ENCODE peak calls at places on chromosome 19, in eight cellular contexts. V is brain microvascular endothelial cell, D is right lobe of liver, P is kidney, Y is mammary epithelial cell, E is neuronal stem cell, N is thoracic aorta, S is uterus. Q is an unnamed sample.

GRCh38 chr19:10975374-10976036 is 14.7 kb downstream of the SMARCA4 start:
- DNase-seq in V (peak; percentile 20), D (no peak), P (no peak), Y (no peak), E (no peak), N (no peak), S (peak; percentile 75), Q (peak; percentile 96)

GRCh38 chr19:12815088-12815487 is 8.7 kb downstream of the RNASEH2A start:
- DNase-seq in V (no peak), D (no peak), P (no peak), Y (no peak), E (no peak), N (no peak), S (no peak), Q (peak; percentile 22)

GRCh38 chr19:35753634-35754364 is 3.0 kb downstream of the HSPB6 start:
- DNase-seq in V (no peak), D (no peak), P (peak; percentile 77), Y (no peak), E (no peak), N (no peak), S (no peak), Q (peak; percentile 65)

GRCh38 chr19:20558011-20558410 is 7.6 kb downstream of the ZNF737 start:
- DNase-seq in V (no peak), D (no peak), P (no peak), Y (no peak), E (no peak), N (no peak), S (no peak), Q (no peak)

GRCh38 chr19:42440357-42441046 is 2.2 kb downstream of the CXCL17 start:
- DNase-seq in V (peak; percentile 61), D (peak; percentile 82), P (peak; percentile 85), Y (peak; percentile 38), E (peak; percentile 68), N (no peak), S (peak; percentile 35), Q (peak; percentile 86)

GRCh38 chr19:55238030-55238429 is 9.5 kb upstream of the TMEM86B start:
- DNase-seq in V (no peak), D (no peak), P (no peak), Y (no peak), E (no peak), N (no peak), S (no peak), Q (peak; percentile 69)

GRCh38 chr19:8451885-8452284 is 7.1 kb downstream of the HNRNPM start:
- DNase-seq in V (peak; percentile 30), D (no peak), P (no peak), Y (peak; percentile 88), E (no peak), N (no peak), S (no peak), Q (peak; percentile 85)

GRCh38 chr19:47378246-47378645 is 29.1 kb downstream of the DHX34 start:
- DNase-seq in V (no peak), D (no peak), P (no peak), Y (no peak), E (no peak), N (no peak), S (no peak), Q (peak; percentile 66)

GRCh38 chr19:55353803-55354697 is 469 bp downstream of the COX6B2 start:
- DNase-seq in V (peak; percentile 40), D (peak; percentile 76), P (peak; percentile 91), Y (peak; percentile 60), E (no peak), N (no peak), S (peak; percentile 65), Q (peak; percentile 98)

GRCh38 chr19:51712461-51713081 is 11.2 kb downstream of the HAS1 start:
- DNase-seq in V (no peak), D (peak; percentile 8), P (no peak), Y (peak; percentile 69), E (no peak), N (no peak), S (no peak), Q (no peak)

GRCh38 chr19:2550431-2551171 is 74.7 kb downstream of the GADD45B start:
- DNase-seq in V (no peak), D (peak; percentile 57), P (peak; percentile 75), Y (no peak), E (no peak), N (no peak), S (no peak), Q (peak; percentile 69)

GRCh38 chr19:11849264-11849615 is 714 bp downstream of the ZNF439 start:
- DNase-seq in V (no peak), D (no peak), P (no peak), Y (no peak), E (no peak), N (no peak), S (no peak), Q (no peak)

GRCh38 chr19:13366529-13367143 is 139.6 kb downstream of the CACNA1A start:
- DNase-seq in V (no peak), D (no peak), P (no peak), Y (peak; percentile 5), E (peak; percentile 30), N (no peak), S (no peak), Q (peak; percentile 86)

GRCh38 chr19:3979674-3980352 is 5.5 kb downstream of the EEF2 start:
- DNase-seq in V (no peak), D (peak; percentile 56), P (no peak), Y (no peak), E (no peak), N (no peak), S (no peak), Q (peak; percentile 52)
- H3K36me3 ChIP-seq in V (peaks cover 97% of the 10 kb centered on the region), D (peaks cover 92% of the 10 kb centered on the region), P (peaks cover 90% of the 10 kb centered on the region), Y (peaks cover 71% of the 10 kb centered on the region), E (peaks cover 96% of the 10 kb centered on the region), N (peaks cover 86% of the 10 kb centered on the region), S (no peaks in the 10 kb centered on the region), Q (peaks cover 97% of the 10 kb centered on the region)

GRCh38 chr19:18506101-18506534 is 15.8 kb downstream of the ELL start:
- DNase-seq in V (no peak), D (no peak), P (no peak), Y (no peak), E (no peak), N (no peak), S (no peak), Q (no peak)

GRCh38 chr19:18507727-18508440 is 14.0 kb downstream of the ELL start:
- DNase-seq in V (peak; percentile 54), D (peak; percentile 82), P (no peak), Y (no peak), E (no peak), N (no peak), S (no peak), Q (peak; percentile 73)

GRCh38 chr19:18507021-18507726 is 14.7 kb downstream of the ELL start:
- DNase-seq in V (no peak), D (peak; percentile 85), P (no peak), Y (no peak), E (no peak), N (no peak), S (no peak), Q (peak; percentile 85)

GRCh38 chr19:18504886-18505610 is 16.8 kb downstream of the ELL start:
- DNase-seq in V (no peak), D (no peak), P (no peak), Y (peak; percentile 57), E (no peak), N (no peak), S (no peak), Q (no peak)

DNA sequence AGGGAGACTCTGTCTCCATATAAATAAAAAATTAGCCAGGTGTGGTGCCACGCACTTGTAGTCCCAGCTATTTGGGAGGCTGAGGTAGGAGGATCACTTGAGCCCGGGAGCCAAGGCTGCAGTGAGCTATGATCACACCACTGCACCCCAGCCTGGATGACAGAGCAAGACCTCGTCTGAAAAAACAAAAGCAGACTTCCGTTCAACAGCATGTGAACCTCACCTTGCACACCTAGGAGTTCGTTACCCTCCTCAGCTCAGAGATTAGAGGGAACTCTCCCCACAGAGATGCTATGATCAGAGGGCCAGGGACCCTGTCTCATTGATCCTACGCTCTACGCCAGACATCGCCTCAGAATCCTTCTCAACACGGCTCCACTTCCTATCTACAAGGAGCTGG is 15.3 kb downstream of the ELL start:
- DNase-seq in V (no peak), D (no peak), P (no peak), Y (no peak), E (no peak), N (no peak), S (no peak), Q (peak; percentile 42)
- H3K27ac ChIP-seq in V (no peak overlapping the region), D (peak overlapping the region; percentile 89), P (peak overlapping the region; percentile 71), Y (no peak overlapping the region), E (no peak overlapping the region), N (peak overlapping the region; percentile 75), S (peak overlapping the region; percentile 62), Q (no peak overlapping the region)

GRCh38 chr19:5695649-5696195 is 5.6 kb downstream of the RPL36 start:
- DNase-seq in V (no peak), D (no peak), P (no peak), Y (no peak), E (no peak), N (no peak), S (no peak), Q (peak; percentile 75)

GRCh38 chr19:5697890-5698634 is 8.0 kb downstream of the RPL36 start:
- DNase-seq in V (no peak), D (no peak), P (no peak), Y (no peak), E (no peak), N (no peak), S (no peak), Q (peak; percentile 89)

GRCh38 chr19:5698635-5699422 is 8.7 kb downstream of the RPL36 start:
- DNase-seq in V (no peak), D (no peak), P (no peak), Y (no peak), E (no peak), N (no peak), S (no peak), Q (peak; percentile 68)

GRCh38 chr19:5696196-5697021 is 6.3 kb downstream of the RPL36 start:
- DNase-seq in V (no peak), D (no peak), P (no peak), Y (no peak), E (no peak), N (no peak), S (no peak), Q (peak; percentile 74)

GRCh38 chr19:5697022-5697889 is 7.2 kb downstream of the RPL36 start:
- DNase-seq in V (no peak), D (no peak), P (no peak), Y (no peak), E (no peak), N (no peak), S (no peak), Q (peak; percentile 77)
- H3K36me3 ChIP-seq in V (peaks cover 74% of the 10 kb centered on the region), D (peaks cover 62% of the 10 kb centered on the region), P (peaks cover 23% of the 10 kb centered on the region), Y (peaks cover 10% of the 10 kb centered on the region), E (peaks cover 89% of the 10 kb centered on the region), N (peaks cover 56% of the 10 kb centered on the region), S (no peaks in the 10 kb centered on the region), Q (peaks cover 74% of the 10 kb centered on the region)

GRCh38 chr19:57317503-57317902 is 2.8 kb upstream of the ZNF543 start:
- DNase-seq in V (no peak), D (no peak), P (no peak), Y (no peak), E (no peak), N (no peak), S (no peak), Q (no peak)
- H3K27ac ChIP-seq in V (no peak overlapping the region), D (no peak overlapping the region), P (no peak overlapping the region), Y (no peak overlapping the region), E (no peak overlapping the region), N (no peak overlapping the region), S (no peak overlapping the region), Q (no peak overlapping the region)